ENCODE peak calls at places on chromosomes 3 and 15, in seven cellular contexts. M is Panc1, I is tibial artery, U is ovary, F is stomach, D is left ventricle myocardium inferior, Y is mucosa of descending colon. Z is an unnamed sample. For H3K4me1 and H3K9me3, the result is how much of the 10 kb centered on the place peaks cover.

GRCh38 chr3:42769477-42770131 is 3.4 kb downstream of the CCDC13 start:
- DNase-seq in M (no peak), I (no peak), U (no peak), F (no peak), D (no peak), Y (no peak), Z (no peak)

GRCh38 chr15:61227269-61228024 is 1.7 kb downstream of the RORA start:
- DNase-seq in M (no peak), I (no peak), U (peak), F (no peak), D (no peak), Y (peak), Z (no peak)

GRCh38 chr3:64801856-64802255 is 114.1 kb upstream of the ADAMTS9 start:
- DNase-seq in M (no peak), I (no peak), U (no peak), F (no peak), D (no peak), Y (no peak), Z (no peak)

GRCh38 chr3:147417896-147418295 is 8.7 kb downstream of the ZIC1 start:
- DNase-seq in M (no peak), I (no peak), U (no peak), F (no peak), D (no peak), Y (no peak), Z (no peak)

GRCh38 chr15:43168192-43169107 is 16.8 kb upstream of the CCNDBP1 start:
- DNase-seq in M (no peak), I (no peak), U (no peak), F (peak), D (no peak), Y (no peak), Z (no peak)

GRCh38 chr3:47339951-47340350 is 40.9 kb upstream of the PTPN23 start:
- DNase-seq in M (no peak), I (no peak), U (no peak), F (no peak), D (no peak), Y (no peak), Z (no peak)

GRCh38 chr15:69906256-69907185 is 191.2 kb downstream of the TLE3 start:
- DNase-seq in M (no peak), I (no peak), U (no peak), F (no peak), D (no peak), Y (no peak), Z (no peak)

GRCh38 chr3:15295506-15295905 is 36.9 kb downstream of the SH3BP5 start:
- DNase-seq in M (no peak), I (peak), U (no peak), F (no peak), D (no peak), Y (peak), Z (no peak)

GRCh38 chr3:30162579-30162978 is 443.8 kb upstream of the TGFBR2 start:
- DNase-seq in M (no peak), I (no peak), U (no peak), F (no peak), D (no peak), Y (no peak), Z (no peak)

GRCh38 chr15:101193063-101193712 is 58.7 kb downstream of the CHSY1 start:
- DNase-seq in M (no peak), I (no peak), U (peak), F (no peak), D (peak), Y (no peak), Z (no peak)

GRCh38 chr15:101191242-101191641 is 60.6 kb downstream of the CHSY1 start:
- DNase-seq in M (no peak), I (no peak), U (no peak), F (no peak), D (no peak), Y (no peak), Z (no peak)

GRCh38 chr15:101192081-101192480 is 59.8 kb downstream of the CHSY1 start:
- DNase-seq in M (no peak), I (no peak), U (no peak), F (no peak), D (no peak), Y (no peak), Z (no peak)

GRCh38 chr15:101193781-101194180 is 58.1 kb downstream of the CHSY1 start:
- DNase-seq in M (no peak), I (no peak), U (no peak), F (no peak), D (no peak), Y (no peak), Z (no peak)

GRCh38 chr15:101194246-101195138 is 57.4 kb downstream of the CHSY1 start:
- DNase-seq in M (no peak), I (no peak), U (no peak), F (no peak), D (no peak), Y (no peak), Z (no peak)
- H3K4me1 ChIP-seq in M (half or more), I (under half), U (under half), F (under half), D (half or more), Y (under half), Z (half or more)

DNA sequence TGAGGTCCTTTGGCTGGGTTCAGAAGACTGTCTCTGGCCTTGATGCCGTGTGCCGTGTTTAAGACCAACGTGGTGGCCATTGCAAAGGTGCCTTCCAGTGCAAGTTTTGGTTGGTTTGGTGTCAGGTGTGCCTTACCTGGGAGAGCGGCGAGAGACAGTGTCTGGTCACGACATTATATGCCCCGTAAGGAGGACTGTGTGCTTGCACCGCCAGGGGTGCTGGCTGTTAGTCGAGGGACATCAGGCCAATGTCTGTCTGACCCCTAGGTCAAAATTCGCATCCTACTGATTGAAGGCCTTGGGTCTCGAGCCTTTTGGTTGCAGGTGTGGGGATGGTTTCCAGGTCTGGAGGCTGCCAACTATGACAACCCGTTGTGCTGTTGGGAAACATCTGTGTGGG is 111.9 kb downstream of the SNRPN start:
- DNase-seq in M (no peak), I (no peak), U (no peak), F (no peak), D (no peak), Y (no peak), Z (no peak)
- H3K9me3 ChIP-seq in M (half or more), I (half or more), U (half or more), F (half or more), D (half or more), Y (half or more), Z (half or more)

DNA sequence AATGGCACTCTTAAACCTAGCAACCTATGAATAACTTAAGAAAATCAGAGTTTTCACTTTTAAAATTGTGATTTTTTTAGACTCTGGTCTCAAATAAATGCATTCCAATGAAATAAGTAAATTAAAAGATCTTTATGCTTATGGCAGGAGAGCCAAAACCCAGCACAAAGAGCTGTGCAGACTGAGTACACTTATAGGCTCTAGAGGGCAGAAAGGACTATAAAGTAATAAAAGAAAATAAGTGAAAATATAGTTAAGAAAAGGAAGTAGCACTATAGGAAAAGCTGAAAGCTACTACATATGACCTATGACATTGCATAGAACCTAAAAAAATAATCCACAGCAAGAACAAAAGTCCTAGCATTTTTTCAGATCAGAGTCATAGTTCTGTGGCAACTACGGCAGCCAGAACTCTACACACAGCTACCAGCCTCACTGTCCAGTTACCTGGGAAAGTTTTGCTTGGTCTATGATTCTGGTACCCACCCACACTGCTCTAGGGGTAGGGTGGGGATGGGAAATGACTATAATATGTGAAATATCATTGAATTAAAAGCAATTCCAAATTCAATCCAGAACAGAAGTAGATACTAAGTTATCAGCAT is 30.5 kb downstream of the CLASP2 start:
- DNase-seq in M (no peak), I (no peak), U (no peak), F (no peak), D (no peak), Y (no peak), Z (no peak)
- H3K4me1 ChIP-seq in M (under half), I (under half), U (under half), F (under half), D (under half), Y (under half), Z (under half)

GRCh38 chr3:123847209-123847608 is 36.9 kb downstream of the MYLK start:
- DNase-seq in M (no peak), I (no peak), U (no peak), F (no peak), D (no peak), Y (no peak), Z (no peak)
- H3K9me3 ChIP-seq in M (under half), I (under half), U (under half), F (under half), D (half or more), Y (under half), Z (under half)

GRCh38 chr15:63939531-63940130 is 105.9 kb upstream of the HERC1 start:
- DNase-seq in M (no peak), I (no peak), U (peak), F (peak), D (peak), Y (peak), Z (no peak)

GRCh38 chr15:63941698-63942465 is 104.4 kb downstream of the DAPK2 start:
- DNase-seq in M (no peak), I (no peak), U (no peak), F (no peak), D (no peak), Y (no peak), Z (no peak)

GRCh38 chr15:63940956-63941620 is 105.2 kb downstream of the DAPK2 start:
- DNase-seq in M (no peak), I (no peak), U (no peak), F (no peak), D (no peak), Y (no peak), Z (no peak)

GRCh38 chr15:63942486-63943365 is 103.6 kb downstream of the DAPK2 start:
- DNase-seq in M (no peak), I (no peak), U (no peak), F (no peak), D (no peak), Y (no peak), Z (no peak)

GRCh38 chr15:63938486-63939061 is 104.8 kb upstream of the HERC1 start:
- DNase-seq in M (no peak), I (no peak), U (no peak), F (no peak), D (no peak), Y (no peak), Z (no peak)
- H3K4me1 ChIP-seq in M (under half), I (under half), U (under half), F (under half), D (under half), Y (under half), Z (under half)

DNA sequence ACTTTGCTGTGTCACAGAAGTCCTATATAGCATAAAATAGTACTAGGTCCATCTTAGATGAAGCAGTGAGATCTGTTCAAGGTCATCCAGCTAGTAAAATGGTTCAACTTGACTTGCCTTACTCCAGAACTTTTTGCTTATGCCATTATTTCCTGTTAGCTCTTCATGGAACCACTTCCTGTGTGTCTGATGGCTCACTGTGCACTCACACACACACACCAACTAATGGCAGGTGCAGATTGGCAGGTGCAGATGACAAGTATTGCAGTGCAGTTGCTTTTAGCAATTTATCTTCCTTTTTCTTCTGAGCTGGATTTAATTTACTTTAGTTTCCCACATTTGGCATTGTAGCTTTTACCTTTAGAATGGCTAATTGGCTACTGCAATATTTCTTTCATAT is 29.8 kb downstream of the GOLGA8S start:
- DNase-seq in M (no peak), I (no peak), U (no peak), F (no peak), D (no peak), Y (no peak), Z (no peak)
- H3K9me3 ChIP-seq in M (under half), I (under half), U (under half), F (under half), D (under half), Y (under half), Z (under half)

Z was measured in lower lobe of right lung.